ENCODE peak calls at places on chromosomes 6 and 20, in five cellular contexts. D, P, T, F and L are unnamed samples.

GRCh38 chr6:111550195-111550594 is 55.5 kb downstream of the TRAF3IP2 start:
- DNase-seq in D (no peak), P (no peak), T (no peak), F (no peak), L (no peak)

GRCh38 chr6:148085651-148086321 is 256.9 kb upstream of the SASH1 start:
- DNase-seq in D (no peak), P (no peak), T (no peak), F (no peak), L (peak)

GRCh38 chr20:57953638-57954037 is 243.8 kb upstream of the PMEPA1 start:
- DNase-seq in D (no peak), P (no peak), T (no peak), F (no peak), L (peak)

GRCh38 chr20:60784321-60784720 is 467.7 kb upstream of the CDH4 start:
- DNase-seq in D (no peak), P (no peak), T (no peak), F (no peak), L (no peak)

GRCh38 chr20:38604873-38605303 is 3.3 kb downstream of the ARHGAP40 start:
- DNase-seq in D (no peak), P (no peak), T (no peak), F (peak), L (peak)

GRCh38 chr20:31573555-31574295 is 31.4 kb upstream of the ID1 start:
- DNase-seq in D (no peak), P (no peak), T (no peak), F (no peak), L (no peak)

GRCh38 chr6:164303092-164304007 is 888.8 kb downstream of the QKI start:
- DNase-seq in D (no peak), P (no peak), T (no peak), F (no peak), L (peak)

GRCh38 chr20:10863337-10864060 is 189.7 kb upstream of the JAG1 start:
- DNase-seq in D (no peak), P (no peak), T (no peak), F (no peak), L (peak)

GRCh38 chr20:54254596-54254995 is 46.7 kb downstream of the PFDN4 start:
- DNase-seq in D (no peak), P (no peak), T (no peak), F (no peak), L (no peak)

GRCh38 chr20:62425281-62426058 is 1.9 kb downstream of the RBBP8NL start:
- DNase-seq in D (no peak), P (no peak), T (no peak), F (no peak), L (no peak)

GRCh38 chr20:60649541-60649940 is 602.5 kb upstream of the CDH4 start:
- DNase-seq in D (no peak), P (no peak), T (no peak), F (no peak), L (no peak)

GRCh38 chr20:34052414-34052813 is 58.7 kb downstream of the RALY start:
- DNase-seq in D (no peak), P (no peak), T (no peak), F (no peak), L (no peak)

GRCh38 chr6:143685653-143686052 is 7.9 kb downstream of the PHACTR2 start:
- DNase-seq in D (no peak), P (no peak), T (no peak), F (no peak), L (no peak)

GRCh38 chr6:149963212-149963461 is 606 bp upstream of the ULBP1 start:
- DNase-seq in D (no peak), P (no peak), T (peak), F (peak), L (no peak)

GRCh38 chr6:70118670-70119069 is 184.2 kb downstream of the COL9A1 start:
- DNase-seq in D (no peak), P (no peak), T (no peak), F (no peak), L (no peak)

GRCh38 chr6:126805861-126806260 is 312.6 kb upstream of the RSPO3 start:
- DNase-seq in D (no peak), P (no peak), T (no peak), F (no peak), L (no peak)

GRCh38 chr20:39176457-39176856 is 214.3 kb downstream of the DHX35 start:
- DNase-seq in D (no peak), P (no peak), T (no peak), F (no peak), L (no peak)

GRCh38 chr20:21229163-21229562 is 74.0 kb upstream of the XRN2 start:
- DNase-seq in D (no peak), P (no peak), T (no peak), F (peak), L (no peak)

GRCh38 chr6:63635165-63635562 is 438 bp upstream of the PHF3 start:
- DNase-seq in D (no peak), P (no peak), T (no peak), F (no peak), L (no peak)

GRCh38 chr6:91864911-91865310 is 1278.0 kb upstream of the MAP3K7 start:
- DNase-seq in D (no peak), P (no peak), T (no peak), F (no peak), L (no peak)

GRCh38 chr6:88445188-88445958 is 279.2 kb upstream of the CNR1 start:
- DNase-seq in D (no peak), P (no peak), T (no peak), F (no peak), L (no peak)

GRCh38 chr6:156949376-156949775 is 172.2 kb downstream of the ARID1B start:
- DNase-seq in D (no peak), P (no peak), T (no peak), F (peak), L (no peak)

GRCh38 chr6:69756357-69756756 is 40.5 kb downstream of the LMBRD1 start:
- DNase-seq in D (no peak), P (no peak), T (no peak), F (no peak), L (no peak)

GRCh38 chr20:62482136-62482833 is 6.5 kb upstream of the GATA5 start:
- DNase-seq in D (no peak), P (no peak), T (no peak), F (no peak), L (no peak)

GRCh38 chr20:18466894-18467678 is at the start of the genes DZANK1 and POLR3F:
- DNase-seq in D (peak), P (peak), T (peak), F (peak), L (peak)

GRCh38 chr6:108115598-108116058 is 41.1 kb upstream of the OSTM1 start:
- DNase-seq in D (no peak), P (no peak), T (peak), F (peak), L (no peak)

GRCh38 chr6:39452306-39452705 is 129.8 kb upstream of the KCNK16 start:
- DNase-seq in D (no peak), P (no peak), T (peak), F (no peak), L (peak)

GRCh38 chr6:97850458-97851218 is 567.6 kb upstream of the MMS22L start:
- DNase-seq in D (no peak), P (no peak), T (no peak), F (no peak), L (no peak)

GRCh38 chr6:28838289-28838633 is 85.5 kb downstream of the TRIM27 start:
- DNase-seq in D (peak), P (peak), T (peak), F (no peak), L (peak)

GRCh38 chr20:32458837-32459220 is 100.7 kb downstream of the ASXL1 start:
- DNase-seq in D (no peak), P (no peak), T (no peak), F (no peak), L (no peak)

GRCh38 chr6:151804585-151805285 is 2.7 kb upstream of the ESR1 start:
- DNase-seq in D (no peak), P (no peak), T (no peak), F (no peak), L (no peak)

GRCh38 chr6:158910484-158911075 is 89.4 kb downstream of the RSPH3 start:
- DNase-seq in D (no peak), P (no peak), T (peak), F (no peak), L (no peak)

GRCh38 chr6:16318538-16318937 is 80.2 kb downstream of the GMPR start:
- DNase-seq in D (no peak), P (peak), T (peak), F (no peak), L (no peak)

GRCh38 chr6:157080986-157081391 is 242.3 kb downstream of the TMEM242 start:
- DNase-seq in D (no peak), P (no peak), T (no peak), F (no peak), L (peak)

GRCh38 chr6:23316131-23316530 is 746.8 kb downstream of the HDGFL1 start:
- DNase-seq in D (no peak), P (no peak), T (no peak), F (no peak), L (no peak)

GRCh38 chr20:2203436-2203835 is 92.4 kb upstream of the TGM3 start:
- DNase-seq in D (no peak), P (no peak), T (no peak), F (no peak), L (no peak)

GRCh38 chr6:15254074-15254975 is 8.5 kb downstream of the JARID2 start:
- DNase-seq in D (no peak), P (no peak), T (no peak), F (no peak), L (no peak)

GRCh38 chr6:15158821-15159619 is 86.8 kb upstream of the JARID2 start:
- DNase-seq in D (no peak), P (no peak), T (no peak), F (no peak), L (no peak)

GRCh38 chr6:152529364-152529763 is 107.8 kb downstream of the SYNE1 start:
- DNase-seq in D (no peak), P (no peak), T (no peak), F (no peak), L (no peak)

GRCh38 chr20:50980851-50981713 is 22.5 kb downstream of the MOCS3 start:
- DNase-seq in D (peak), P (peak), T (peak), F (peak), L (peak)